ENCODE peak calls at places on chromosomes 5 and 9, in nine cellular contexts. F is fibroblast of mammary gland; K is MG63; W is nucleus accumbens; O is colonic mucosa; D is NCI-H526 treated with DMSO at 0.1 percent for 48 hours; L is GM04504; Q is ELF-1; M is stimulated activated CD8-positive, alpha-beta memory T cell treated with anti-CD3 and anti-CD28 coated beads, Interleukin-2, amount 100 ng/mL, for 1 hour. H is an unnamed sample.

GRCh38 chr9:18665947-18666346 is 192.0 kb downstream of the ADAMTSL1 start:
- DNase-seq in W (no peak), F (peak), M (no peak), O (no peak), D (no peak), Q (no peak), L (no peak), K (peak), H (no peak)

GRCh38 chr5:12570688-12571087 is 666.4 kb upstream of the CTNND2 start:
- DNase-seq in F (no peak), K (no peak), D (no peak), L (no peak), O (no peak), M (no peak), Q (no peak), W (no peak), H (no peak)

GRCh38 chr9:89601856-89602562 is 2.8 kb upstream of the GADD45G start:
- DNase-seq in D (no peak), M (no peak), O (no peak), W (no peak), Q (no peak), F (no peak), K (no peak), L (no peak), H (peak)

GRCh38 chr9:105881654-105882349 is 187.5 kb downstream of the TMEM38B start:
- DNase-seq in D (peak), Q (peak), M (peak), F (peak), W (peak), K (peak), O (peak), L (peak), H (peak)

GRCh38 chr5:31886206-31886605 is 247.3 kb downstream of the PDZD2 start:
- DNase-seq in F (no peak), K (peak), M (no peak), W (peak), O (no peak), D (no peak), Q (no peak), L (no peak), H (no peak)

GRCh38 chr9:131839281-131840084 is 99.6 kb upstream of the RAPGEF1 start:
- DNase-seq in K (peak), D (no peak), F (peak), W (no peak), O (no peak), Q (no peak), M (peak), L (peak), H (no peak)

GRCh38 chr9:14323083-14323968 is 9.4 kb upstream of the NFIB start:
- DNase-seq in L (no peak), M (no peak), W (no peak), O (no peak), D (peak), Q (no peak), F (no peak), K (no peak), H (no peak)

GRCh38 chr5:87735918-87736317 is 323.2 kb upstream of the CCNH start:
- DNase-seq in W (no peak), M (no peak), F (no peak), O (no peak), D (no peak), L (no peak), Q (no peak), K (no peak), H (no peak)

GRCh38 chr5:17094830-17095229 is 122.6 kb upstream of the BASP1 start:
- DNase-seq in L (no peak), W (no peak), K (peak), F (peak), Q (no peak), M (no peak), D (no peak), O (no peak), H (no peak)

GRCh38 chr5:83157120-83157519 is 79.8 kb downstream of the XRCC4 start:
- DNase-seq in K (no peak), O (no peak), W (no peak), L (no peak), D (no peak), F (no peak), M (no peak), Q (no peak), H (no peak)

GRCh38 chr5:74636149-74636548 is 4.4 kb downstream of the ENC1 start:
- DNase-seq in D (no peak), L (no peak), K (no peak), Q (no peak), O (no peak), W (no peak), M (no peak), F (no peak), H (no peak)